ENCODE peak calls at places on chromosomes 5 and 9, in nine cellular contexts. Y is T-helper 1 cell; E is stimulated activated CD8-positive, alpha-beta memory T cell treated with anti-CD3 and anti-CD28 coated beads, Interleukin-15, amount 100 ng/mL, for 1 hour; H is COR-L47; F is type B pancreatic cell; T is DMS153; K is C1 segment of cervical spinal cord; U is K562; S is AG10803. G is an unnamed sample.

GRCh38 chr5:9468070-9468388 is 77.8 kb downstream of the SEMA5A start:
- DNase-seq in Y (no peak), E (no peak), H (no peak), F (no peak), T (no peak), K (no peak), U (no peak), S (peak; percentile 88), G (no peak)

GRCh38 chr5:109924708-109925107 is 235.0 kb downstream of the MAN2A1 start:
- DNase-seq in Y (no peak), E (no peak), H (no peak), F (no peak), T (no peak), K (no peak), U (no peak), S (no peak), G (no peak)

GRCh38 chr5:10453564-10453963 is 11.9 kb downstream of the ROPN1L start:
- DNase-seq in Y (no peak), E (no peak), H (no peak), F (no peak), T (no peak), K (no peak), U (no peak), S (peak; percentile 66), G (no peak)

GRCh38 chr5:138668981-138669380 is 84.2 kb upstream of the CTNNA1 start:
- DNase-seq in Y (no peak), E (no peak), H (no peak), F (no peak), T (no peak), K (no peak), U (no peak), S (no peak), G (no peak)

GRCh38 chr5:120823316-120823715 is 359.2 kb downstream of the PRR16 start:
- DNase-seq in Y (no peak), E (no peak), H (no peak), F (no peak), T (no peak), K (no peak), U (no peak), S (no peak), G (no peak)

GRCh38 chr5:132458651-132459030 is 31.9 kb downstream of the IRF1 start:
- DNase-seq in Y (peak; percentile 68), E (no peak), H (no peak), F (no peak), T (no peak), K (no peak), U (no peak), S (peak; percentile 65), G (no peak)

GRCh38 chr9:70802206-70802605 is 319.2 kb downstream of the TRPM3 start:
- DNase-seq in Y (no peak), E (no peak), H (no peak), F (no peak), T (no peak), K (no peak), U (no peak), S (peak; percentile 76), G (no peak)

GRCh38 chr5:79975422-79975821 is 15.6 kb downstream of the MTX3 start:
- DNase-seq in Y (no peak), E (no peak), H (no peak), F (no peak), T (no peak), K (no peak), U (no peak), S (peak; percentile 67), G (no peak)

GRCh38 chr5:56479126-56479525 is 246.0 kb upstream of the ANKRD55 start:
- DNase-seq in Y (peak; percentile 7), E (no peak), H (no peak), F (no peak), T (no peak), K (no peak), U (no peak), S (no peak), G (no peak)

GRCh38 chr5:128920345-128921215 is 44.7 kb upstream of the SLC27A6 start:
- DNase-seq in Y (no peak), E (no peak), H (peak; percentile 7), F (no peak), T (no peak), K (no peak), U (no peak), S (no peak), G (no peak)

G was measured in SHP77.